ENCODE peak calls at places on chromosomes 4 and X, in four cellular contexts. D, M, C and N are unnamed samples.

GRCh38 chrX:153642313-153642654 is 4.7 kb upstream of the DUSP9 start:
- DNase-seq in D (no peak), M (peak), C (no peak), N (peak)

GRCh38 chr4:185911556-185912064 is 99.6 kb upstream of the SORBS2 start:
- DNase-seq in D (no peak), M (no peak), C (no peak), N (no peak)

GRCh38 chr4:80611366-80611765 is 275.8 kb downstream of the CFAP299 start:
- DNase-seq in D (no peak), M (no peak), C (peak), N (no peak)

GRCh38 chr4:3434891-3435683 is 6.7 kb upstream of the HGFAC start:
- DNase-seq in D (no peak), M (peak), C (no peak), N (no peak)

GRCh38 chr4:150367326-150367725 is 214.6 kb upstream of the MAB21L2 start:
- DNase-seq in D (no peak), M (peak), C (no peak), N (no peak)

GRCh38 chr4:153490985-153491483 is 24.9 kb downstream of the TMEM131L start:
- DNase-seq in D (no peak), M (no peak), C (no peak), N (no peak)

GRCh38 chr4:138910201-138910913 is 105.2 kb upstream of the NOCT start:
- DNase-seq in D (no peak), M (no peak), C (no peak), N (peak)

GRCh38 chr4:54589586-54589985 is 68.2 kb upstream of the KIT start:
- DNase-seq in D (no peak), M (no peak), C (no peak), N (no peak)

GRCh38 chr4:183349673-183350072 is 27.4 kb upstream of the CLDN24 start:
- DNase-seq in D (no peak), M (no peak), C (no peak), N (peak)

GRCh38 chr4:182680196-182680771 is 236.9 kb downstream of the DCTD start:
- DNase-seq in D (no peak), M (no peak), C (no peak), N (no peak)

GRCh38 chr4:32840461-32841189 is 2120.5 kb downstream of the PCDH7 start:
- DNase-seq in D (no peak), M (no peak), C (no peak), N (no peak)

GRCh38 chr4:158914178-158914577 is 145.4 kb downstream of the FNIP2 start:
- DNase-seq in D (no peak), M (no peak), C (no peak), N (no peak)

GRCh38 chr4:171002246-171002645 is 811.0 kb upstream of the GALNTL6 start:
- DNase-seq in D (no peak), M (no peak), C (no peak), N (no peak)

GRCh38 chrX:154396948-154397887 is 959 bp upstream of the RPL10 start:
- DNase-seq in D (no peak), M (peak), C (no peak), N (peak)

GRCh38 chrX:132737743-132738142 is 220.7 kb downstream of the HS6ST2 start:
- DNase-seq in D (peak), M (no peak), C (no peak), N (no peak)
- TF ChIP-seq ATF3 in D (no peak), M (no peak), C (no peak), N (no peak)

GRCh38 chrX:15349046-15349445 is 13.7 kb upstream of the PIGA start:
- DNase-seq in D (peak), M (no peak), C (no peak), N (peak)
- TF ChIP-seq ATF3 in D (no peak), M (no peak), C (no peak), N (no peak)

GRCh38 chr4:141039156-141039555 is 94.1 kb downstream of the RNF150 start:
- DNase-seq in D (no peak), M (no peak), C (no peak), N (no peak)

GRCh38 chr4:141037441-141037840 is 95.8 kb downstream of the RNF150 start:
- DNase-seq in D (no peak), M (no peak), C (no peak), N (no peak)

GRCh38 chr4:141038428-141038827 is 94.8 kb downstream of the RNF150 start:
- DNase-seq in D (no peak), M (no peak), C (no peak), N (no peak)

GRCh38 chr4:141036786-141037185 is 96.5 kb downstream of the RNF150 start:
- DNase-seq in D (no peak), M (no peak), C (no peak), N (no peak)

GRCh38 chr4:141041021-141041476 is 92.2 kb downstream of the RNF150 start:
- DNase-seq in D (no peak), M (no peak), C (no peak), N (no peak)
- TF ChIP-seq ATF3 in D (no peak), M (no peak), C (no peak), N (no peak)

DNA sequence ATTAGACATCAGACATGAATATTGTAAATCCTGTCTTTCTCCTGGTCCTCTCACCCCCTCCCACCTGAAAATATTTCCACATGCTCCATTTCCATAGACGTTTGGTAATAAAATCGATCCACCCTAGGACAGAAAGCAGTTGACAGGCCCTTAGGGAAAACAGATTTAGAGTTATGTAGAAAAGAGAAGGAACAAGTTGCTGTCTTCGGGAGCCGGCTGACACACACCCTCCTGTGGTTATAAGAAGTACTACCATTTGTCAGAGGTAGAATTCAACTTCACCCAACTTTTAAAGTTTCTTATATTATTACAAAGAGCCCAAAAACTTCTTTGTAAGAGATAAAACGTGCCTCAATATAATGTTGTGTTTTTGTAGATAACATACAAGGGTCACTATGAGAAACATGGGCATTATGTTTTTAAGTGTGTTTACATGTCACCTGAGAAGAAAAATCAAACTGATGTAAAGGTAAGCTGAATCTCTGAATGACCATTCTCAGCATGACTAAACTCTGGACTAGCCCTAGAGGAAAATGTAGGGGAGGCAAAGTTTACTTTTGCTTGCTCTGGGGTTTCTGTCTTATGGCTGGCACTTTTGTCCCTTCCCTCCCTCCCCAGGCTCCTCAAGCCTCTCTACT is 6.7 kb downstream of the MEPE start:
- DNase-seq in D (no peak), M (no peak), C (no peak), N (peak)
- TF ChIP-seq ATF3 in D (no peak), M (no peak), C (no peak), N (no peak)

DNA sequence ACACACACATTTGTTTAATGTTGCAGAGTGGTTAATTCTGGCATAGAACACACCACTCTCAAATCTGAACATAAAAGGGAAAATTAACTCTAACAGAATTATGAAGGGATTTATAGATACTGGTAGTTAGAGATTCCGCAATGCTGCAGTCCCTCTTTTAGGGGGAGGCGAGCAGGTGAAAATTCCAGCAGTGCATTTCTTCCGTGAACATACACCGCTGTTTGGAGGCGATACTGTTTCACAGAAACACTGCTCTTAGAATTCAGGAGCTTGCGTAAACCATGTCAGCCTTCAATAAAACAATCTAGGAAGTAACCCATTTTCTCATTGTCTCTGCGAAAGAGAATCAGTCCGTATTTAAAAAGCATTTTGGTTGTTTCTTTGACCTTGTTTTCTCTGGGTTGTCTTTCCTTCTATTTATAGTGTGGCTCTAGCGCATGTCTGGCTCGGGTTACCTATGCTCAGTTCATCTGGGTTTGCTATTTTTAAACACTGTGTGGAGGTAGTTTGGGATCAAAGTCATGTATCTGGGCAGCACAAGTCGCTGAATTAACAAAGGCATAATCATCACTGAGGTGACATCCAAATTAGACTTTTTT is 90.4 kb downstream of the GPAT3 start:
- DNase-seq in D (no peak), M (no peak), C (no peak), N (no peak)
- TF ChIP-seq ATF3 in D (no peak), M (no peak), C (no peak), N (no peak)

DNA sequence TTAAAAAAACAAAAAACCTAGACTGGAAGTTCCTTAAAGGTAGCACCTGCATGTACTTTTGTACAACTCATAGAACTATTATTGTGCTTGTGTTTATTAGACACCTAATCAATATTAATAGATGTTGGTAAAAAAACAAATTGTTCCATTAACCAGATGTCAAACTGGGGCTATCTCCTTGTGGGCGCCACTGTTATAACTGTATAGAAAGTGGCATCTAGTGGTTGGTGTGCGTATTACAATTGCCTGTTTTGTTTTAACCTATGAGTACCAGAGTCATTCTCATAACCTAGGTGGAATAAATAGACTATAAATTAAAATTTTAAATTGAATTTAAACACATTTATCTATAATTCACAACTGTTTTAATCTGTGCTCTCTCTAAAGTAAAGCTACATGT is 97.4 kb downstream of the COL4A5 start:
- DNase-seq in D (peak), M (no peak), C (no peak), N (peak)
- TF ChIP-seq ATF3 in D (no peak), M (no peak), C (no peak), N (no peak)

GRCh38 chr4:89434364-89434988 is 126.9 kb upstream of the GPRIN3 start:
- DNase-seq in D (peak), M (no peak), C (no peak), N (peak)
- TF ChIP-seq ATF3 in D (no peak), M (no peak), C (no peak), N (no peak)

DNA sequence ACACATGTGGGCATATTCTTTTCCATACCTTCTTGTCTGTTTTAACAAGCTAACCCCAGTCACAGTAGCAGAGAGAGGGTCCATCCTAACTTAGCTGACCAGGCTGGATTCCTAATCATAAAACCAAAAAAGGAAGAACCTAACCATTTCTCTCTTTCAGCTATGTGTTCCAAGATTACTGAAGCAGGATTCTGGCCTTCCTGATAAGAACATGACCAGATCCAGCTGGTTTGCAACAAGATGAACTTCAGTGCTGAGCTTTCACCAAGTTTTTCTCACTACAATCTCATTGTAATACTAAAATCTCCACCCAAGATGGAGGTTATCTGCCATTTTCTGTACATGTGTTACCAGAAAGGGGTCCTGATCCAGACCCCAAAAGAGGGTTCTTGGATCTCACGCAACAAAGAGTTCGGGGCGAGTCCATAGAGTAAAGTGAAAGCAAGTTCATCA is 20.4 kb upstream of the UBA6 start:
- DNase-seq in D (no peak), M (no peak), C (no peak), N (no peak)
- TF ChIP-seq ATF3 in D (no peak), M (no peak), C (no peak), N (no peak)